ENCODE peak calls at places on chromosomes 4 and X, in ten cellular contexts. H is heart left ventricle, R is GM12891, W is GM12892, J is K562, P is tibial nerve, K is uterus, G is stomach, T is A549, F is HCT116. Z is an unnamed sample.

GRCh38 chr4:124509151-124509550 is 203.4 kb downstream of the ANKRD50 start:
- DNase-seq in R (no peak), T (no peak), J (no peak), P (no peak), G (no peak), W (no peak), H (no peak), K (no peak), F (no peak), Z (no peak)

GRCh38 chrX:140432328-140433025 is 72.4 kb downstream of the SOX3 start:
- DNase-seq in W (no peak), G (peak), H (peak), T (no peak), R (no peak), J (no peak), F (no peak), P (no peak), K (no peak), Z (no peak)

GRCh38 chr4:113618205-113618604 is 143.3 kb downstream of the CAMK2D start:
- DNase-seq in G (no peak), K (no peak), P (no peak), T (no peak), R (no peak), F (no peak), J (no peak), H (no peak), W (no peak), Z (no peak)

GRCh38 chr4:65018313-65018712 is 609.1 kb upstream of the TECRL start:
- DNase-seq in P (no peak), G (no peak), J (no peak), W (no peak), T (no peak), K (no peak), H (no peak), F (no peak), R (no peak), Z (no peak)

GRCh38 chr4:145909331-145909730 is 29.3 kb downstream of the ZNF827 start:
- DNase-seq in T (peak), G (peak), F (no peak), P (no peak), W (no peak), R (no peak), J (peak), K (peak), H (peak), Z (no peak)

GRCh38 chr4:75715105-75715799 is 9.1 kb upstream of the USO1 start:
- DNase-seq in H (no peak), K (no peak), F (no peak), G (no peak), P (no peak), T (no peak), R (no peak), W (no peak), J (no peak), Z (no peak)

GRCh38 chr4:174592985-174593335 is 70.7 kb upstream of the HPGD start:
- DNase-seq in R (no peak), H (no peak), P (no peak), G (no peak), W (no peak), J (no peak), T (peak), F (no peak), K (no peak), Z (no peak)

GRCh38 chr4:53122280-53123116 is 243.4 kb downstream of the SCFD2 start:
- DNase-seq in H (no peak), P (no peak), T (no peak), R (no peak), W (no peak), F (no peak), K (no peak), G (no peak), J (no peak), Z (no peak)

GRCh38 chr4:151690884-151691283 is 69.9 kb downstream of the GATB start:
- DNase-seq in H (no peak), K (no peak), F (no peak), P (no peak), J (no peak), T (no peak), R (no peak), G (no peak), W (no peak), Z (no peak)

GRCh38 chrX:118350221-118350620 is 4.3 kb downstream of the WDR44 start:
- DNase-seq in J (no peak), K (no peak), G (no peak), F (no peak), P (no peak), W (no peak), R (no peak), T (no peak), H (no peak), Z (no peak)

GRCh38 chrX:40199704-40200103 is 101.9 kb upstream of the BCOR start:
- DNase-seq in H (no peak), P (no peak), J (no peak), R (no peak), T (no peak), F (no peak), W (no peak), G (no peak), K (no peak), Z (no peak)

GRCh38 chrX:42119076-42119475 is 195.7 kb upstream of the CASK start:
- DNase-seq in G (no peak), P (no peak), H (no peak), J (no peak), R (no peak), F (peak), W (no peak), K (no peak), T (peak), Z (no peak)

GRCh38 chrX:56232221-56233082 is at the start of gene KLF8:
- DNase-seq in T (no peak), F (peak), H (peak), R (no peak), W (peak), G (peak), J (peak), K (peak), P (peak), Z (no peak)

GRCh38 chrX:134622056-134622812 is 36.0 kb downstream of the PLAC1 start:
- DNase-seq in W (peak), F (peak), K (no peak), J (peak), R (peak), G (no peak), P (no peak), H (no peak), T (peak), Z (peak)

GRCh38 chr4:158255727-158256324 is 45.5 kb downstream of the TMEM144 start:
- DNase-seq in G (no peak), W (no peak), R (no peak), K (no peak), T (peak), J (peak), P (no peak), H (no peak), F (peak), Z (no peak)

DNA sequence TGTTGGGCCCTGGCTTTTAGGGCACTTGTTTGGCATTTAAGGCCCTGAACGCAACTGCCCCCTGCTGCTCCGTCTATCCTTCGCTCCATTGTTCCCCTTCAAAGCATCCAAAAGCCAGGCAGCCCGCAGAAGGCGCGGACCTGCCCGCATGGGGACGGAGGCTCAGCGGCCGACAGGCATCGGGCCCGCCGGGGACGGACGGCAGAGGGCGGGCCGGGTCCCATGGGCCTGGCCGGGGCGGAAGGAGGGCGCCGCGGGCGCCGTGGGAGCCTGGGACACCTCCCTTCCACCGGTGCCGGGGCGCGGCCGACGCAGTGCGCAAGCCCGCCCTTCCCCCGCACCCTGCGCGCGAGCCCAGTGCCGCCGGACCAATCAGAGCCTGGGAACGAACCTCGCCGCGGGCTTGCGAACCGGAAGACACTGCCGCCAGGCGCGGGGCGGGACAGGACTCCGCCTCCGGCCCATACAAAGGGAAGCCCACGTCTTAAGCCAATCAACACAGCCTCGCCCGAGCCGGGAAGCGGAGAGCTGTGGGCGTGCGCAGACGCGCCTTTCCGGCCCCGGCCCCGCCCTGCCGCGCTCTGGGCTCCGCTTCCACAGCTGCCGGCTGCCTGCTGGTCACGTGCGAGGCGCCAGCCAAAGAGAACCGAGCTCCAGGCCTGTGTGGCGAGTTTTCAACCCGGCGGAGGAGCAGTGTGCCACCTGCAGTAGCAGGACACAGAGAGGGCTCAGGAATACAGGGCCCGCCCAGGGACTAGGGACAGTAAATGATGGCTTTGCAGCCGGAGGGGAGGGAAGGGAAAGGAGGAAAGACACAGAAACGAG is 2.1 kb upstream of the ARHGAP4 start:
- DNase-seq in G (peak), W (peak), R (peak), P (peak), J (peak), T (peak), K (peak), H (peak), F (peak), Z (peak)
- TF ChIP-seq POLR2A in G (no peak), W (peak), R (peak), P (peak), J (peak), T (peak), K (peak), H (no peak), F (peak), Z (peak)

DNA sequence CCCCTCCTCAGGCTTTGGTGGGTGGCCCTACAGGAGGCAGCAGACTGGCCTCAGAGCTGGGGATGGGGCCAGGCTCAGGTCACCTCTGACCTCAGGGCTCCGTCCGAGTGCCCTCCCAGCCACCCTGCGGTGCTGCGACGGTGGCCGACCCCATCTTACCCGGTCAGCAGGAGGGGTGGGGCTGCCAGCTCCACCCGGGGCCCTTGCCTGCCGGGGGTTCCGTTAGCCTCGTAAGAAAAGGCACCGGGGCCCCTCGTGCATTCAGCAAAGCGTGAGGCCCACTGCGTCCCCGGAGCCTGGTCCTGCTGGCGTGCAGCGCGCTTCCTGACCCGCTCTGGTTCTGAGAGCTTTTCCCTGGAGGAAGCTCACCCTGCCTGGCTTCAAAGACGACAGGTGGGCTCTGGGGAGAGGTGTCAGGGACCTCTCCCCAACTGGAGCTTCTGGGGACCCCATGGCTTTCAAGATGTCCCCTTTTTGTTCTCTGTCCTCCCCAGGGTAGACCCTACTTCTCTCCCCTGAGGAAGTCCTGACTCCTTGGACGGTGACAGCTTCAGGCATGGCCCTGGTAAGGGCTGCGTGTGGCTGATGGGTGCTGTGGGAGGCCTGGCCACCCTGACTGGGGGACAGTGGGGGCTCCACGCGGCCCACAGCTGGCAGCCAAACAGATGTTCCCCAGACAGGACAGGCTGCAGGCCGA is 15.9 kb downstream of the FGFRL1 start:
- DNase-seq in H (no peak), T (no peak), F (no peak), W (no peak), J (peak), R (no peak), P (no peak), K (no peak), G (no peak), Z (no peak)
- TF ChIP-seq POLR2A in H (no peak), T (no peak), F (no peak), W (no peak), J (peak), R (no peak), P (no peak), K (no peak), G (no peak), Z (no peak)

GRCh38 chrX:109732319-109732779 is 708 bp downstream of the ACSL4 start:
- DNase-seq in P (no peak), K (no peak), H (no peak), F (no peak), T (peak), G (no peak), W (no peak), R (peak), J (peak), Z (peak)

GRCh38 chrX:109735241-109735744 is 2.2 kb upstream of the ACSL4 start:
- DNase-seq in J (no peak), K (no peak), R (no peak), T (no peak), G (no peak), W (no peak), P (no peak), F (no peak), H (no peak), Z (no peak)

GRCh38 chrX:109733658-109734022 is 583 bp upstream of the ACSL4 start:
- DNase-seq in K (no peak), T (no peak), G (no peak), R (no peak), F (no peak), H (no peak), J (no peak), P (no peak), W (no peak), Z (no peak)

DNA sequence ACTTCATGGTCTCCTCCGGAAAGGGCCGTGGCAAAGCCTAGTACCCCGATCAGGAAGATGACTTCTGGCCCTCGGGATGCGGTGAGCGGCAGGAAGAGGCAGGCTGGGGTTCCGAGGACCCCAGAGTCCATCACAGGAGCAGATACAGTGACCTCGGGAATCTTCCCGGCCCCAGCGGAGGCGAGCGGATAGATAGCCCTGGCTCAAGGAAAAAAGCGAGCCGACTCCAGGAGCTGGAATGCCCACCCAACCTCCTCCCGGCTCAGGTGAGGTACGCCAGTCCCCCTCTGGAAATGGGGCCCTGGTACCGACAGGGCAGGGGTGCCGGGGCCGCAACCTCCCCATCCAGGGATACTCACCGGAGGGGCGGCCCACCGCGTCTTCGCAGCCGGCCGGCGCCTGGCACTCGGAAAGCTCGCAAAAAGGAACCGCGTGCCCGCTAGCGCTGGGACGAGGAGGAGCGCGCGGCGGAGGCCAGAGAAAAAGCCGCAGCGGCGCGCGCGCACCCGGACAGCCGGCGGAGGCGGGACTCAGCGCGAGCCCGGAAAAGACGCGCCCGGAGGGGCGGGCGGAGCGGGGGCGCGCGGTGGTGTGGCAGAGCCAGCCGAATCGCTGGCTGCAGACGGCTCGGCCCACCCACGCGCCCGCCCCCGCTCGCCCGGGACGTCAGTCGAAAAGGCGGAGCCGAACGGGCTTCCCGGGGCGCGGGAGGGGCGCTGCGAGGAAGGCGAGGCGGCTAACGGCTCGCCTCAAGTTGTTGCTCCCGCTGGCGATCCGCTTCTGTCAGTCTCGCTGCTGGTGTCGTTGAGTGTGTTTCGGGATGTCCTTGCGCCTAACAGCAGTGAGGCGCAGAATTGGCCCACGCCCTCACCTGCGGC is at the start of gene ACSL4:
- DNase-seq in P (peak), F (peak), R (peak), T (peak), H (peak), J (peak), W (peak), K (peak), G (peak), Z (peak)
- TF ChIP-seq POLR2A in P (peak), F (peak), R (peak), T (no peak), H (no peak), J (peak), W (peak), K (peak), G (no peak), Z (peak)

DNA sequence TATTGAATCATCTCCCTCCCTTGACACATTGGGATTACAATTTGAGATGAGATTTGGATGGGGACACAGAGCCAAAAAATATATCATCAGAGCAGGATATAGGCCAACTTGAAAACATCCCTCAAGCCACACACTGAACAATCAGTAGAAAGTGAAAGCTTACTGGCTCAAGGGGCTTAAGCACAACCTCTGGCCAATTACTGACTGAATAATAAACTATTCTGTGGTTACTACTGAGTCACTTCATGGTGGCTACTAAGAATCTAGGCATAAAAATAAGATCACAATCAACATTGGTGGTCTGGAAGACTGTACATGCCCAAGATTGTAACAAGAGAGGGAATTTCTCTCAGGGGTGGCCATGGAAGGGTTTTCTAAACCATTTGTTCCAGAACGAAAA is 27.4 kb upstream of the GPR174 start:
- DNase-seq in H (no peak), T (no peak), P (no peak), R (no peak), J (no peak), F (no peak), W (no peak), G (no peak), K (no peak), Z (no peak)
- TF ChIP-seq POLR2A in H (no peak), T (no peak), P (no peak), R (no peak), J (no peak), F (no peak), W (no peak), G (no peak), K (no peak), Z (no peak)

DNA sequence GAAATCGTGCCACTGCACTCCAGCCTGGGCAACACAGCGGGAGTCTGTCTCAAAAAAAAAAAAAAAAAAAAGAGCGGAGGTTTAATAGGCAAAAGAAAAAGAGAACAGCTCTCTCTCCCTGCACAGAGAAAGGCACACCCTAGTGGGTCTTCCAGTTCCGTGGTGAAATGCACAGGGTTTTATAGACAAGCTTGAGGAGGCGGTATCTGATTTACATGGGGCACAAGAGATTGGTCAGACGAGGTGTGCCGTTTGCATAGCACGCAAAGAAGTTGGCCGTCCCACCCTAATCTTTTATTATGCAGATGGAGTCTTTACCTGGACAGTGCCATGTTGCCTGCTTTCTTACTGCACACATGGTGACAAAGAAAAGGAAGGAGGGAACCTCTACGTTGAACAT is 33.5 kb upstream of the REST start:
- DNase-seq in P (no peak), T (no peak), F (no peak), H (no peak), R (no peak), J (no peak), G (no peak), W (no peak), K (no peak), Z (no peak)
- TF ChIP-seq POLR2A in P (no peak), T (no peak), F (no peak), H (no peak), R (no peak), J (no peak), G (no peak), W (no peak), K (no peak), Z (no peak)

Z was measured in H54.